ENCODE peak calls at places on chromosome 6, in eight cellular contexts. N is activated CD8-positive, alpha-beta T cell treated with anti-CD3 and anti-CD28 coated beads for 36 hours; H is adipocyte; P is stimulated activated CD8-positive, alpha-beta memory T cell treated with anti-CD3 and anti-CD28 coated beads, Interleukin-7, amount 100 ng/mL, for 1 hour; E is stimulated activated CD4-positive, alpha-beta T cell treated with anti-CD3 and anti-CD28 coated beads, Interleukin-1b, Interleukin-23, amount 100 ng/mL, for 4 hours; K is NCI-H1930; G is SW480; V is effector memory CD8-positive, alpha-beta T cell. Q is an unnamed sample.
A peak's percentile ranks its signal among the peaks of the same experiment; 100 is the strongest.

GRCh38 chr6:5025911-5026819 is 22.3 kb upstream of the RPP40 start:
- DNase-seq in N (no peak), H (peak; percentile 86), P (no peak), E (no peak), K (no peak), G (no peak), V (no peak), Q (no peak)

GRCh38 chr6:16956371-16956770 is 145.5 kb upstream of the STMND1 start:
- DNase-seq in N (peak; percentile 51), H (no peak), P (no peak), E (no peak), K (no peak), G (no peak), V (no peak), Q (no peak)

GRCh38 chr6:31287621-31288020 is 15.7 kb upstream of the HLA-C start:
- DNase-seq in N (no peak), H (no peak), P (no peak), E (no peak), K (no peak), G (no peak), V (no peak), Q (no peak)

GRCh38 chr6:30044630-30045029 is 16.4 kb upstream of the POLR1H start:
- DNase-seq in N (no peak), H (peak; percentile 41), P (no peak), E (no peak), K (no peak), G (no peak), V (no peak), Q (no peak)

GRCh38 chr6:25962368-25963127 is at the start of gene TRIM38:
- DNase-seq in N (peak; percentile 88), H (peak; percentile 95), P (peak; percentile 54), E (peak; percentile 29), K (no peak), G (peak; percentile 52), V (peak; percentile 77), Q (no peak)

GRCh38 chr6:119986934-119987549 is 637.5 kb upstream of the MAN1A1 start:
- DNase-seq in N (peak; percentile 3), H (no peak), P (no peak), E (no peak), K (no peak), G (no peak), V (no peak), Q (no peak)

GRCh38 chr6:1436334-1437306 is 47.2 kb downstream of the FOXF2 start:
- DNase-seq in N (peak; percentile 61), H (peak; percentile 93), P (no peak), E (no peak), K (peak; percentile 28), G (peak; percentile 62), V (peak; percentile 72), Q (peak; percentile 6)

GRCh38 chr6:117521785-117522502 is 39.5 kb downstream of the DCBLD1 start:
- DNase-seq in N (no peak), H (peak; percentile 38), P (no peak), E (no peak), K (no peak), G (no peak), V (no peak), Q (no peak)

GRCh38 chr6:7939186-7939863 is 28.7 kb upstream of the TXNDC5 start:
- DNase-seq in N (no peak), H (peak; percentile 11), P (no peak), E (no peak), K (peak; percentile 22), G (no peak), V (no peak), Q (no peak)

GRCh38 chr6:15132854-15133670 is 112.8 kb upstream of the JARID2 start:
- DNase-seq in N (no peak), H (peak; percentile 13), P (no peak), E (no peak), K (no peak), G (peak; percentile 78), V (no peak), Q (no peak)

GRCh38 chr6:137202078-137202477 is 17.1 kb downstream of the IFNGR1 start:
- DNase-seq in N (peak; percentile 19), H (no peak), P (no peak), E (no peak), K (no peak), G (no peak), V (no peak), Q (no peak)

Q was measured in NCI-H2081 treated with DMSO at 0.1 percent for 48 hours.